ENCODE peak calls at places on chromosomes 16 and 17, in five cellular contexts. V, Z, B, G and M are unnamed samples.

GRCh38 chr16:1991135-1991551 is 1.4 kb downstream of the SYNGR3 start:
- DNase-seq in Z (no peak), G (no peak), V (no peak), B (no peak), M (no peak)

GRCh38 chr16:53061701-53062159 is 6.9 kb downstream of the CHD9 start:
- DNase-seq in Z (no peak), G (no peak), B (no peak), V (no peak), M (no peak)

GRCh38 chr17:19268611-19269010 is 31.4 kb downstream of the EPN2 start:
- DNase-seq in Z (no peak), G (no peak), V (no peak), B (no peak), M (no peak)

GRCh38 chr17:73030501-73030911 is 62.0 kb downstream of the SLC39A11 start:
- DNase-seq in V (peak), Z (no peak), B (no peak), G (no peak), M (no peak)

GRCh38 chr16:64705443-64705842 is 416.4 kb downstream of the CDH11 start:
- DNase-seq in G (no peak), V (no peak), Z (no peak), B (no peak), M (no peak)

GRCh38 chr16:21159281-21159951 is 942 bp downstream of the LDAF1 start:
- DNase-seq in V (no peak), G (peak), Z (no peak), B (no peak), M (no peak)

GRCh38 chr17:68403122-68403521 is 54.2 kb downstream of the WIPI1 start:
- DNase-seq in Z (no peak), V (no peak), B (no peak), G (peak), M (no peak)

GRCh38 chr16:76444823-76445222 is 167.6 kb downstream of the CNTNAP4 start:
- DNase-seq in G (no peak), B (no peak), Z (no peak), V (no peak), M (no peak)

GRCh38 chr16:585351-585750 is 4.5 kb upstream of the RAB40C start:
- DNase-seq in B (no peak), G (no peak), Z (no peak), V (no peak), M (no peak)

GRCh38 chr17:80248001-80248893 is 12.4 kb upstream of the RNF213 start:
- DNase-seq in G (no peak), B (no peak), V (no peak), Z (no peak), M (no peak)

GRCh38 chr16:19131809-19132777 is 18.3 kb downstream of the ITPRIPL2 start:
- DNase-seq in B (no peak), Z (no peak), V (no peak), G (peak), M (no peak)

GRCh38 chr17:59346876-59347407 is 15.5 kb downstream of the YPEL2 start:
- DNase-seq in B (no peak), Z (no peak), G (no peak), V (no peak), M (no peak)

GRCh38 chr17:51860934-51861561 is 297.5 kb downstream of the CA10 start:
- DNase-seq in B (peak), G (no peak), V (no peak), Z (no peak), M (no peak)

GRCh38 chr17:33929181-33929724 is 325.8 kb upstream of the CCL2 start:
- DNase-seq in Z (no peak), V (no peak), B (no peak), G (peak), M (no peak)

GRCh38 chr17:35727635-35728034 is 3.8 kb upstream of the RASL10B start:
- DNase-seq in V (no peak), B (no peak), G (no peak), Z (no peak), M (no peak)

GRCh38 chr17:44363613-44364159 is at the start of gene FAM171A2:
- DNase-seq in B (peak), Z (no peak), V (no peak), G (no peak), M (no peak)

GRCh38 chr17:4788159-4788806 is 481 bp upstream of the GLTPD2 start:
- DNase-seq in G (no peak), B (no peak), V (no peak), Z (no peak), M (no peak)

GRCh38 chr17:67717192-67717623 is 528 bp upstream of the NOL11 start:
- DNase-seq in Z (no peak), V (no peak), G (no peak), B (no peak), M (no peak)

GRCh38 chr17:74085434-74085833 is 118.0 kb upstream of the RPL38 start:
- DNase-seq in B (no peak), Z (no peak), G (no peak), V (no peak), M (no peak)

GRCh38 chr17:64146418-64147109 is 16.6 kb upstream of the ERN1 start:
- DNase-seq in G (peak), V (peak), B (peak), Z (no peak), M (no peak)

GRCh38 chr17:11601661-11602060 is 3.4 kb downstream of the DNAH9 start:
- DNase-seq in Z (no peak), V (no peak), B (no peak), G (no peak), M (no peak)

GRCh38 chr16:85446846-85447656 is 166.1 kb upstream of the GSE1 start:
- DNase-seq in V (no peak), G (no peak), B (no peak), Z (no peak), M (no peak)

GRCh38 chr17:73389411-73389810 is 77.6 kb upstream of the CDC42EP4 start:
- DNase-seq in Z (no peak), G (no peak), V (no peak), B (no peak), M (no peak)

GRCh38 chr16:56998861-56999260 is 9.5 kb downstream of the NLRC5 start:
- DNase-seq in G (peak), V (no peak), B (no peak), Z (no peak), M (no peak)

GRCh38 chr17:74918906-74919305 is 4.1 kb downstream of the USH1G start:
- DNase-seq in B (no peak), Z (no peak), G (no peak), V (no peak), M (no peak)

GRCh38 chr17:7294614-7295153 is at the start of gene YBX2:
- DNase-seq in Z (no peak), V (no peak), G (peak), B (peak), M (no peak)

GRCh38 chr16:29674188-29674587 is 4.8 kb upstream of the QPRT start:
- DNase-seq in V (no peak), B (no peak), G (no peak), Z (no peak), M (no peak)

GRCh38 chr17:41678411-41678906 is 10.2 kb upstream of the EIF1 start:
- DNase-seq in B (no peak), Z (no peak), V (no peak), G (no peak), M (no peak)

GRCh38 chr17:63436523-63437110 is 9.5 kb downstream of the CYB561 start:
- DNase-seq in G (no peak), Z (no peak), B (no peak), V (no peak), M (no peak)